ENCODE peak calls at places on chromosomes 5 and 9, in five cellular contexts. One of them, this sample, is unnamed.

GRCh38 chr5:143624465-143624864 is 187.5 kb upstream of the HMHB1 start:
- DNase-seq in endothelial cell of umbilical vein: no peak
- DNase-seq in SJSA1: no peak
- DNase-seq in cardiac muscle cell: no peak
- DNase-seq in thoracic aorta: no peak
- DNase-seq in this sample: no peak

GRCh38 chr9:6909186-6909585 is 151.4 kb downstream of the KDM4C start:
- DNase-seq in endothelial cell of umbilical vein: no peak
- DNase-seq in SJSA1: no peak
- DNase-seq in cardiac muscle cell: peak; percentile 29
- DNase-seq in thoracic aorta: no peak
- DNase-seq in this sample: no peak

GRCh38 chr5:163190762-163191161 is 246.6 kb upstream of the CCNG1 start:
- DNase-seq in endothelial cell of umbilical vein: no peak
- DNase-seq in SJSA1: no peak
- DNase-seq in cardiac muscle cell: peak; percentile 1
- DNase-seq in thoracic aorta: no peak
- DNase-seq in this sample: no peak

GRCh38 chr5:74392698-74393431 is 247.7 kb downstream of the ENC1 start:
- DNase-seq in endothelial cell of umbilical vein: peak; percentile 41
- DNase-seq in SJSA1: no peak
- DNase-seq in cardiac muscle cell: no peak
- DNase-seq in thoracic aorta: no peak
- DNase-seq in this sample: no peak

GRCh38 chr9:1049641-1050040 is 516 bp upstream of the DMRT2 start:
- DNase-seq in endothelial cell of umbilical vein: no peak
- DNase-seq in SJSA1: no peak
- DNase-seq in cardiac muscle cell: no peak
- DNase-seq in thoracic aorta: no peak
- DNase-seq in this sample: no peak

GRCh38 chr5:69048233-69048632 is 45.6 kb upstream of the SLC30A5 start:
- DNase-seq in endothelial cell of umbilical vein: peak; percentile 10
- DNase-seq in SJSA1: no peak
- DNase-seq in cardiac muscle cell: peak; percentile 5
- DNase-seq in thoracic aorta: no peak
- DNase-seq in this sample: no peak

GRCh38 chr9:2559212-2560152 is 62.1 kb upstream of the VLDLR start:
- DNase-seq in endothelial cell of umbilical vein: no peak
- DNase-seq in SJSA1: peak; percentile 63
- DNase-seq in cardiac muscle cell: no peak
- DNase-seq in thoracic aorta: peak; percentile 36
- DNase-seq in this sample: peak; percentile 92

GRCh38 chr9:133991964-133992779 is at the start of gene VAV2:
- DNase-seq in endothelial cell of umbilical vein: peak; percentile 48
- DNase-seq in SJSA1: peak; percentile 70
- DNase-seq in cardiac muscle cell: peak; percentile 72
- DNase-seq in thoracic aorta: no peak
- DNase-seq in this sample: peak; percentile 49

GRCh38 chr5:17129093-17129492 is 88.3 kb upstream of the BASP1 start:
- DNase-seq in endothelial cell of umbilical vein: no peak
- DNase-seq in SJSA1: peak; percentile 73
- DNase-seq in cardiac muscle cell: no peak
- DNase-seq in thoracic aorta: no peak
- DNase-seq in this sample: no peak

GRCh38 chr5:113325054-113325453 is 109.7 kb downstream of the TSSK1B start:
- DNase-seq in endothelial cell of umbilical vein: peak; percentile 56
- DNase-seq in SJSA1: no peak
- DNase-seq in cardiac muscle cell: no peak
- DNase-seq in thoracic aorta: no peak
- DNase-seq in this sample: no peak

GRCh38 chr9:5897851-5898250 is 7.2 kb downstream of the MLANA start:
- DNase-seq in endothelial cell of umbilical vein: no peak
- DNase-seq in SJSA1: no peak
- DNase-seq in cardiac muscle cell: no peak
- DNase-seq in thoracic aorta: no peak
- DNase-seq in this sample: no peak

GRCh38 chr9:120951960-120952630 is 25.5 kb upstream of the TRAF1 start:
- DNase-seq in endothelial cell of umbilical vein: peak; percentile 56
- DNase-seq in SJSA1: no peak
- DNase-seq in cardiac muscle cell: no peak
- DNase-seq in thoracic aorta: no peak
- DNase-seq in this sample: no peak

GRCh38 chr9:129285382-129285781 is 107.3 kb upstream of the IER5L start:
- DNase-seq in endothelial cell of umbilical vein: no peak
- DNase-seq in SJSA1: no peak
- DNase-seq in cardiac muscle cell: no peak
- DNase-seq in thoracic aorta: no peak
- DNase-seq in this sample: no peak

GRCh38 chr9:129382281-129383004 is 204.4 kb upstream of the IER5L start:
- DNase-seq in endothelial cell of umbilical vein: no peak
- DNase-seq in SJSA1: no peak
- DNase-seq in cardiac muscle cell: peak; percentile 39
- DNase-seq in thoracic aorta: no peak
- DNase-seq in this sample: peak; percentile 29

GRCh38 chr5:151406322-151406947 is 41.0 kb upstream of the SLC36A1 start:
- DNase-seq in endothelial cell of umbilical vein: no peak
- DNase-seq in SJSA1: no peak
- DNase-seq in cardiac muscle cell: peak; percentile 46
- DNase-seq in thoracic aorta: no peak
- DNase-seq in this sample: no peak

GRCh38 chr5:612498-613424 is 621 bp downstream of the CEP72 start:
- DNase-seq in endothelial cell of umbilical vein: peak; percentile 14
- DNase-seq in SJSA1: peak; percentile 49
- DNase-seq in cardiac muscle cell: peak; percentile 20
- DNase-seq in thoracic aorta: no peak
- DNase-seq in this sample: no peak

GRCh38 chr5:150514708-150515211 is 6.8 kb downstream of the NDST1 start:
- DNase-seq in endothelial cell of umbilical vein: peak; percentile 92
- DNase-seq in SJSA1: no peak
- DNase-seq in cardiac muscle cell: no peak
- DNase-seq in thoracic aorta: no peak
- DNase-seq in this sample: no peak

GRCh38 chr5:35668320-35668719 is 50.7 kb downstream of the SPEF2 start:
- DNase-seq in endothelial cell of umbilical vein: no peak
- DNase-seq in SJSA1: no peak
- DNase-seq in cardiac muscle cell: no peak
- DNase-seq in thoracic aorta: no peak
- DNase-seq in this sample: no peak

GRCh38 chr5:178398856-178399722 is 166.5 kb upstream of the PHYKPL start:
- DNase-seq in endothelial cell of umbilical vein: no peak
- DNase-seq in SJSA1: peak; percentile 35
- DNase-seq in cardiac muscle cell: no peak
- DNase-seq in thoracic aorta: no peak
- DNase-seq in this sample: no peak

GRCh38 chr5:150780816-150781221 is 2.3 kb downstream of the SMIM3 start:
- DNase-seq in endothelial cell of umbilical vein: no peak
- DNase-seq in SJSA1: no peak
- DNase-seq in cardiac muscle cell: no peak
- DNase-seq in thoracic aorta: no peak
- DNase-seq in this sample: no peak

GRCh38 chr5:133936611-133937015 is 31.8 kb downstream of the C5orf15 start:
- DNase-seq in endothelial cell of umbilical vein: no peak
- DNase-seq in SJSA1: no peak
- DNase-seq in cardiac muscle cell: no peak
- DNase-seq in thoracic aorta: no peak
- DNase-seq in this sample: no peak

GRCh38 chr5:62064993-62065392 is 241.0 kb upstream of the KIF2A start:
- DNase-seq in endothelial cell of umbilical vein: no peak
- DNase-seq in SJSA1: no peak
- DNase-seq in cardiac muscle cell: no peak
- DNase-seq in thoracic aorta: no peak
- DNase-seq in this sample: no peak

GRCh38 chr9:111759762-111760639 is 34.7 kb downstream of the SHOC1 start:
- DNase-seq in endothelial cell of umbilical vein: peak; percentile 95
- DNase-seq in SJSA1: peak; percentile 46
- DNase-seq in cardiac muscle cell: peak; percentile 62
- DNase-seq in thoracic aorta: no peak
- DNase-seq in this sample: peak; percentile 65

GRCh38 chr9:75372499-75373268 is 284.4 kb downstream of the OSTF1 start:
- DNase-seq in endothelial cell of umbilical vein: no peak
- DNase-seq in SJSA1: peak; percentile 49
- DNase-seq in cardiac muscle cell: no peak
- DNase-seq in thoracic aorta: no peak
- DNase-seq in this sample: peak; percentile 41
- H3K27ac ChIP-seq in endothelial cell of umbilical vein: no peak overlapping the region
- H3K27ac ChIP-seq in SJSA1: peak overlapping the region; percentile 42
- H3K27ac ChIP-seq in cardiac muscle cell: no peak overlapping the region
- H3K27ac ChIP-seq in thoracic aorta: no peak overlapping the region
- H3K27ac ChIP-seq in this sample: peak overlapping the region; percentile 36

GRCh38 chr9:113591899-113592625 is 128.5 kb downstream of the RGS3 start:
- DNase-seq in endothelial cell of umbilical vein: no peak
- DNase-seq in SJSA1: no peak
- DNase-seq in cardiac muscle cell: no peak
- DNase-seq in thoracic aorta: no peak
- DNase-seq in this sample: no peak

GRCh38 chr9:113592806-113593575 is 129.5 kb downstream of the RGS3 start:
- DNase-seq in endothelial cell of umbilical vein: peak; percentile 43
- DNase-seq in SJSA1: no peak
- DNase-seq in cardiac muscle cell: no peak
- DNase-seq in thoracic aorta: no peak
- DNase-seq in this sample: no peak

GRCh38 chr9:113594484-113595299 is 131.2 kb downstream of the RGS3 start:
- DNase-seq in endothelial cell of umbilical vein: no peak
- DNase-seq in SJSA1: no peak
- DNase-seq in cardiac muscle cell: no peak
- DNase-seq in thoracic aorta: no peak
- DNase-seq in this sample: no peak

GRCh38 chr9:113590991-113591898 is 127.7 kb downstream of the RGS3 start:
- DNase-seq in endothelial cell of umbilical vein: peak; percentile 79
- DNase-seq in SJSA1: peak; percentile 72
- DNase-seq in cardiac muscle cell: peak; percentile 86
- DNase-seq in thoracic aorta: no peak
- DNase-seq in this sample: peak; percentile 88

DNA sequence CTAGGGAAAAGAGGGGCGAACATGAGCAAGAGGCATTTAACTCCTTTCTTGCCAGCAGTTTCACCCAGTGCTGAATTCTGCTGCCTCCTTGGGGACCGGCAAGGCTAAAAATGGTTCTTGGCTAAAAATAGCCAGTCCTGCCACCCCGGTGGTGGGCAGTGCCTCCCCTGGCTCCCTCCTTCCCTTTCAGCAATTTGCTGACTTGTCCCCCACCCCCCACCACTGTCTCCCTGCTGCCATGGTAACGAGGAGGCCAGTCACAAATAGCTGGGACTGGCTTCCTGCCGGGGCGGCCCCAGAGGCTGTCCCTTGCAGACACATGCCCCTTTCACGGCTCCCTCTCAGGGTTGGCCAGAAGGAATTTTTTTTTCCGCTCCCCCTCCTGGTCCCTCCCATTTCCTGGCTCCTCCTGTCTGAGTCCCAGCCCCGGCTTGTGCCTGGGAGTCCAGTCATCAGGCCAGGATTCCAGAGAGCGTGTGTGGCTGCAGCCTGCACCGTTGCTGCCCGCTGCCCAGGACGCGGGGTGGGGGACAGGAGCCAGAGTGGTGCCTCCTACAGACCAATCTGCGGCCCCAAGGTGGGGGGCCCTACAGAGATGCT is 130.3 kb downstream of the RGS3 start:
- DNase-seq in endothelial cell of umbilical vein: peak; percentile 99
- DNase-seq in SJSA1: peak; percentile 98
- DNase-seq in cardiac muscle cell: peak; percentile 98
- DNase-seq in thoracic aorta: peak; percentile 97
- DNase-seq in this sample: peak; percentile 93
- H3K27ac ChIP-seq in endothelial cell of umbilical vein: peak overlapping the region; percentile 96
- H3K27ac ChIP-seq in SJSA1: peak overlapping the region; percentile 43
- H3K27ac ChIP-seq in cardiac muscle cell: peak overlapping the region; percentile 93
- H3K27ac ChIP-seq in thoracic aorta: peak overlapping the region; percentile 80
- H3K27ac ChIP-seq in this sample: peak overlapping the region; percentile 72

GRCh38 chr9:136326061-136326776 is 1.1 kb upstream of the GPSM1 start:
- DNase-seq in endothelial cell of umbilical vein: peak; percentile 67
- DNase-seq in SJSA1: peak; percentile 97
- DNase-seq in cardiac muscle cell: peak; percentile 21
- DNase-seq in thoracic aorta: no peak
- DNase-seq in this sample: no peak

GRCh38 chr9:136327313-136327971 is at the start of gene GPSM1:
- DNase-seq in endothelial cell of umbilical vein: peak; percentile 58
- DNase-seq in SJSA1: peak; percentile 69
- DNase-seq in cardiac muscle cell: peak; percentile 51
- DNase-seq in thoracic aorta: no peak
- DNase-seq in this sample: no peak

GRCh38 chr9:136325354-136325753 is 2.0 kb upstream of the GPSM1 start:
- DNase-seq in endothelial cell of umbilical vein: no peak
- DNase-seq in SJSA1: no peak
- DNase-seq in cardiac muscle cell: no peak
- DNase-seq in thoracic aorta: no peak
- DNase-seq in this sample: no peak

GRCh38 chr9:136328011-136328621 is 777 bp downstream of the GPSM1 start:
- DNase-seq in endothelial cell of umbilical vein: no peak
- DNase-seq in SJSA1: no peak
- DNase-seq in cardiac muscle cell: peak; percentile 24
- DNase-seq in thoracic aorta: no peak
- DNase-seq in this sample: no peak

DNA sequence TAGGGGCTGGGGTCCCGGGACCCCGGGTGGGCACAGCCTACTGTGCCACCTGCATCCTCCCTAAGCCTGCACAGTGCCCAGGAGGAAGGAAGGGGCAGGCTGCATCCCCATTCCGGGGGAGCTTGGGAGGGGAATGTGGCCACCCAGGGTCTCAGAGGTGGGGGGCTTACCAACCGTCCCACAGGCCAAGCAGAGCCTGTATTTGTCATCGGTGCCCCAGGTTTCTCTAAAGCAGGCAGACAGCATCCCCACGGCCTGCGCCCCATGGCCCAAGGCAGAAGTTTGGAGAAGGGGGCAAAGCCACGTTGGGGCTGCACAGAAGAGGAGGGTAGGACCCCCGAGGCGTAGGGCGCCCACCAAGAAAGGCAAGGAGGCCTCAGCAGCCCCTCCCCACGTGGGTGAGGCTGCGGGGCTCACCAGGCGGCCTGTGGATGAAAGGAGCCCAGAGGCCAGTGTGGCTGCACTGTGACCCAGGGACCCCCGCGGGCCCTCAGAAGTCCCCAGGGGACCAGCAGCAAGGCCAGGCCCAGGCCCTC is 494 bp upstream of the GPSM1 start:
- DNase-seq in endothelial cell of umbilical vein: no peak
- DNase-seq in SJSA1: peak; percentile 62
- DNase-seq in cardiac muscle cell: no peak
- DNase-seq in thoracic aorta: no peak
- DNase-seq in this sample: no peak
- H3K27ac ChIP-seq in endothelial cell of umbilical vein: peak overlapping the region; percentile 55
- H3K27ac ChIP-seq in SJSA1: peak overlapping the region; percentile 89
- H3K27ac ChIP-seq in cardiac muscle cell: peak overlapping the region; percentile 54
- H3K27ac ChIP-seq in thoracic aorta: peak overlapping the region; percentile 73
- H3K27ac ChIP-seq in this sample: peak overlapping the region; percentile 56

GRCh38 chr5:98307811-98308210 is 465.7 kb upstream of the RGMB start:
- DNase-seq in endothelial cell of umbilical vein: peak; percentile 73
- DNase-seq in SJSA1: peak; percentile 75
- DNase-seq in cardiac muscle cell: no peak
- DNase-seq in thoracic aorta: no peak
- DNase-seq in this sample: no peak

GRCh38 chr5:98308960-98309359 is 464.5 kb upstream of the RGMB start:
- DNase-seq in endothelial cell of umbilical vein: peak; percentile 82
- DNase-seq in SJSA1: no peak
- DNase-seq in cardiac muscle cell: no peak
- DNase-seq in thoracic aorta: no peak
- DNase-seq in this sample: no peak

GRCh38 chr5:98309785-98310566 is 463.5 kb upstream of the RGMB start:
- DNase-seq in endothelial cell of umbilical vein: peak; percentile 95
- DNase-seq in SJSA1: peak; percentile 98
- DNase-seq in cardiac muscle cell: no peak
- DNase-seq in thoracic aorta: no peak
- DNase-seq in this sample: no peak

GRCh38 chr5:98308231-98308630 is 465.2 kb upstream of the RGMB start:
- DNase-seq in endothelial cell of umbilical vein: no peak
- DNase-seq in SJSA1: no peak
- DNase-seq in cardiac muscle cell: no peak
- DNase-seq in thoracic aorta: no peak
- DNase-seq in this sample: no peak
- H3K27ac ChIP-seq in endothelial cell of umbilical vein: peak overlapping the region; percentile 97
- H3K27ac ChIP-seq in SJSA1: peak overlapping the region; percentile 98
- H3K27ac ChIP-seq in cardiac muscle cell: no peak overlapping the region
- H3K27ac ChIP-seq in thoracic aorta: no peak overlapping the region
- H3K27ac ChIP-seq in this sample: no peak overlapping the region

This sample was measured in uterus.